ENCODE peak calls at places on chromosomes 13 and 19, in eight cellular contexts. T is Peyer's patch, C is PC-9, D is uterus, F is endodermal cell, R is tibial artery, X is BJ, B is SK-N-SH. Q is an unnamed sample.

GRCh38 chr13:28449826-28450773 is 44.8 kb downstream of the FLT1 start:
- DNase-seq in B (no peak), C (no peak), R (no peak), T (no peak), F (no peak), X (peak), D (no peak), Q (peak)

GRCh38 chr13:61765940-61766666 is 350.5 kb upstream of the PCDH20 start:
- DNase-seq in X (no peak), T (no peak), C (no peak), D (no peak), R (no peak), F (no peak), B (no peak), Q (no peak)

GRCh38 chr19:4589579-4590410 is 30.3 kb upstream of the SEMA6B start:
- DNase-seq in D (no peak), C (no peak), X (no peak), R (no peak), T (no peak), B (peak), F (peak), Q (no peak)

GRCh38 chr19:56155124-56155687 is 14.1 kb downstream of the ZNF444 start:
- DNase-seq in X (no peak), F (peak), B (peak), T (no peak), C (no peak), R (no peak), D (no peak), Q (no peak)

GRCh38 chr13:93861818-93862217 is 617.7 kb downstream of the DCT start:
- DNase-seq in R (no peak), D (no peak), C (no peak), B (no peak), F (peak), X (no peak), T (no peak), Q (peak)

GRCh38 chr13:63696055-63696454 is 2280.4 kb upstream of the PCDH20 start:
- DNase-seq in F (no peak), D (no peak), B (no peak), R (no peak), X (peak), C (no peak), T (no peak), Q (peak)

GRCh38 chr19:11160119-11160768 is 4.7 kb upstream of the SPC24 start:
- DNase-seq in F (no peak), X (no peak), B (peak), R (no peak), D (peak), T (no peak), C (peak), Q (peak)

GRCh38 chr13:99018418-99019180 is 40.7 kb upstream of the DOCK9 start:
- DNase-seq in D (no peak), T (no peak), R (no peak), B (no peak), X (peak), C (peak), F (no peak), Q (peak)

GRCh38 chr19:35261356-35262100 is 7.2 kb upstream of the USF2 start:
- DNase-seq in D (no peak), C (no peak), B (no peak), F (peak), X (no peak), T (peak), R (peak), Q (no peak)

GRCh38 chr13:110984392-110984791 is 69.5 kb upstream of the ANKRD10 start:
- DNase-seq in X (no peak), C (no peak), B (no peak), R (no peak), T (no peak), D (no peak), F (no peak), Q (no peak)

DNA sequence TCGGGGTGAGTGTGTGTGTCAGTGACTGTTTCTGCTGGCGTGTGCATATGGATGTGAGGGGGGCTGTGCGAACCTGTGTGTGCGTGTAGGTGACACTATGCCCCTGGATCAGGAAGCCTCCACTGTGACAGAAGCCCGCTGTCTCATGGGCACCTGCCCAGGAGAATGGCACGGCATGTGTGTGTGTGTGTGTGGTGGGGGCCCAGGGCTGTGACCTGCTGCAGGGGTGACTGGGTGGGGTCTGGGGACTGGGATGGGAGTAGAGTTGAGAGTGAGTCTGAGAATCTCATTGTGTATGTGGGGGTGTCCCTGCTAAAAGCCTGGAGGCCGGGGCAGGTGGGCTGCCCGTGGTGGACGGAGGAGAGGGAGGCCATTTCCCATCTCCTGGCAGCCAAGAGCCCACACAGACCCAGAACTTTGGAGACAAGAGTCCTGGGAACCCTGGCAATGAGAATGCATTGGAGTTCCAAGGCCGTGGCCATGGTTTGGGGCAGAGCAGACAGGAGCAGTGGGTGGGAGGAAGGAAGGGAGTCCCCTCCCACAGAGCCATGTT is 6.4 kb upstream of the TPM4 start:
- DNase-seq in C (no peak), R (peak), D (no peak), F (no peak), X (no peak), B (no peak), T (no peak), Q (no peak)
- H3K4me3 ChIP-seq in C (peak), R (peak), D (peak), F (no peak), X (no peak), B (no peak), T (no peak), Q (no peak)

GRCh38 chr19:15291666-15292065 is 40.7 kb downstream of the BRD4 start:
- DNase-seq in X (no peak), C (no peak), B (no peak), R (no peak), T (no peak), D (no peak), F (no peak), Q (peak)

GRCh38 chr19:15294591-15294990 is 37.7 kb downstream of the BRD4 start:
- DNase-seq in B (peak), F (no peak), D (no peak), T (no peak), X (no peak), C (no peak), R (no peak), Q (peak)

GRCh38 chr19:15293751-15294505 is 38.4 kb downstream of the BRD4 start:
- DNase-seq in T (no peak), C (no peak), B (peak), X (no peak), F (no peak), R (no peak), D (no peak), Q (peak)

GRCh38 chr19:15292140-15292539 is 40.2 kb downstream of the BRD4 start:
- DNase-seq in T (no peak), D (no peak), B (no peak), C (no peak), X (no peak), R (no peak), F (no peak), Q (no peak)

DNA sequence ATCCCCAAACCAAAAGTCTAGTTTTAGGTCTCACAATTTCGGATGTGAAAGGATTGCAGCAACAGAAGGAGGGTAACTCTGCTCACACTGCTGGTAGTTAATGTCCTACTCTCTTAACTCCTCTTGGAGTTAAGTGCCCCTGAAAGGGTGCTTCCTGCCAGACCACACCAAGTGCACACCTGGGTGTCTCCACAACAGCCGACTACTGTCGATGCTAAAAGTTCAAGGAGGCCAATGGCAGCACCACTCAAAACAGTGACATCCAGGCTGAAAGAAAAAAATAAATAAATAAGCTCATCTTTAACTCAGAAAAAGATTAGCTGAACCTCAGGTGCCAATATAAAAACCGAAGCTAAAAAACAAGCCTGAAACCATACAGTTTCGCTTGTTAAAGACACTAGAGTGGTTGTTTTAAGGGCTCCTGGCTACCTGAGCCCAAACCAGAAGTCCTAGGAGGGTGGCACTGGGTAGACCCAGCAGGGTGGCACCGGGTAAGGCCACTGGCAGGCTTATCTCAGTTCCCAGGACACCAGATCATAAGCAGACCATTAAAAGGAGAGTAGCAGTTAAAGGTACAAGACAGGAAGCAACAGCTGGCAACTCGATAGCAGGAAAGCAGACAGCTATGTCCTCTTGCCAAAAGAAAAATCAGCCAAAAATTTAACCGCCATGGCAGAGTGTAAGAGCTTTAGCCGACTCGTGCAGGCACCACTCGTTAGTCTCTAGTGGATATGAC is 39.3 kb downstream of the BRD4 start:
- DNase-seq in C (no peak), D (no peak), B (no peak), R (no peak), F (no peak), T (no peak), X (no peak), Q (no peak)
- TF ChIP-seq CTCF in C (no peak), D (no peak), B (no peak), R (no peak), F (no peak), T (no peak), X (no peak), Q (no peak)

GRCh38 chr19:29812881-29813275 is 1.1 kb downstream of the CCNE1 start:
- DNase-seq in D (no peak), R (no peak), C (no peak), T (no peak), B (no peak), F (no peak), X (no peak), Q (no peak)
- H3K4me3 ChIP-seq in D (no peak), R (peak), C (peak), T (peak), B (peak), F (peak), X (peak), Q (peak)

GRCh38 chr19:48630289-48631036 is 6.7 kb downstream of the DBP start:
- DNase-seq in C (no peak), X (no peak), T (no peak), F (peak), B (no peak), R (peak), D (peak), Q (no peak)
- TF ChIP-seq CTCF in C (no peak), X (no peak), T (no peak), F (peak), B (no peak), R (no peak), D (no peak), Q (no peak)

DNA sequence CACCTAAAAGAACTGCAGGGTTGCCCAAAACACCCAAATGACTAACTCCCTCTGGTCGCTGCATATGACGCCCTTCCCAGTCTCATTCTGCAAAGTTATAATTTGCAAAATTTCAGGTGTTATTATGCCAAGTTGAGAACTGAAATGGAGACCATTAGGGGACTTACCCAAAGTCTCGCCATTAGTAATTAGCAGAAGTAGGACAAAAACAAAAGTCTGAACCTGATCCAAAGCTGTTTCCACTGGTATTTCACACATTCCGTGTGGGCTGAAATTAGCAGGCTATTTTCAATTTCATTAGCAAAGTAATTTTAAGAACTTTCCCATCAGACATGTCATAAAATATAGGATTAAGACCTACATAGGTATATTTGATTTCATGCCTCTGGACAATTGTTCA is 6.8 kb downstream of the RUBCNL start:
- DNase-seq in B (no peak), D (no peak), F (no peak), T (no peak), R (no peak), C (no peak), X (no peak), Q (no peak)
- H3K4me3 ChIP-seq in B (no peak), D (no peak), F (no peak), T (no peak), R (no peak), C (no peak), X (no peak), Q (no peak)

GRCh38 chr19:47143322-47144073 is 12.9 kb downstream of the SAE1 start:
- DNase-seq in B (no peak), T (no peak), C (no peak), X (no peak), R (no peak), D (no peak), F (no peak), Q (no peak)

GRCh38 chr19:47144630-47145029 is 14.0 kb downstream of the SAE1 start:
- DNase-seq in C (no peak), R (no peak), F (no peak), B (no peak), D (no peak), X (no peak), T (no peak), Q (no peak)

GRCh38 chr19:47145639-47146486 is 15.2 kb downstream of the SAE1 start:
- DNase-seq in D (no peak), F (no peak), X (no peak), B (no peak), T (no peak), C (no peak), R (no peak), Q (no peak)

GRCh38 chr19:47142779-47143178 is 12.1 kb downstream of the SAE1 start:
- DNase-seq in C (peak), D (no peak), X (no peak), B (no peak), T (no peak), F (no peak), R (no peak), Q (peak)

GRCh38 chr19:47146920-47147319 is 16.3 kb downstream of the SAE1 start:
- DNase-seq in R (no peak), C (no peak), X (no peak), D (no peak), T (no peak), F (no peak), B (no peak), Q (no peak)
- TF ChIP-seq CTCF in R (no peak), C (no peak), X (no peak), D (no peak), T (no peak), F (no peak), B (no peak), Q (no peak)

DNA sequence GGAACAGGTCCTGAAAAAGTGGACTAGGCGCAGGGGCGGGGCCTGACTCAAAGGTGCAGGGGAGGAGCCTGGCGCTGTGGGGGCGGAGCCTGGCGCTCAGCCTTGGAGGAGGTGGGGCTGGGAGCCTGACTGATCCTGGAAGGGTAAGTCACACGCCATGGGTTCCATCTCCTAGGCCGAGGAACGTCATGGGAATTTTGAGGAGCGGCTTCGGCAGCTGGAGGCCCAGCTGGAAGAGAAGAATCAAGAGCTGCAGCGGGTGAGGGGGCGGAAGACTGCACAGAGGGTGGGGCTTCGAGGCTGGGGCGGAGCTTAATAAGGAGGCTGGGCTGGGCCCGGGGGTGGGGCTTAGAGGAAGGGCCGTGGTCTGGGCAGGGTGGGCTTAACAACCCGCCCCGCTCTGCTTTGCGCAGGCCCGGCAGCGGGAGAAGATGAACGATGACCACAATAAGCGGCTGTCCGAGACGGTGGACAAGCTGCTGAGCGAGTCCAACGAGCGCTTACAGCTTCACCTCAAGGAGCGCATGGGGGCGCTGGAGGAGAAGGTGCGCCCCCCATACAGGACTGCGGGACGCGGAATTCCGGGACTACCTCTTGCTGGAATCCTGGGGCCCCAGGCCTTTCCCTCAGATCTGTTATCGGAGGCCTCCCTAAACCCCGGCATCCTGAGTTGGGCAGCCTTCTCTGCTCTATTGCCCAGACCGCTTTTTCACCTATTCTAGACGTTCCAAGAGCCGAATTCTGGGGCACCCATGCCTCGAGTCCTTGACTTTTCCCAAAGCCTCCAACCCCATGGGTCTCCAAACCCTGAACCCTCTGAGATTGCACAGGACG is 14.5 kb downstream of the PPFIA3 start:
- DNase-seq in C (peak), F (peak), T (peak), D (peak), B (peak), R (no peak), X (peak), Q (no peak)
- H3K4me3 ChIP-seq in C (no peak), F (no peak), T (peak), D (no peak), B (no peak), R (peak), X (peak), Q (peak)

GRCh38 chr13:73514208-73514607 is 455.4 kb downstream of the KLF5 start:
- DNase-seq in C (no peak), F (no peak), D (no peak), T (no peak), X (no peak), R (no peak), B (no peak), Q (no peak)
- TF ChIP-seq CTCF in C (no peak), F (no peak), D (no peak), T (no peak), X (no peak), R (no peak), B (no peak), Q (no peak)

GRCh38 chr19:36997152-36997842 is 80.9 kb upstream of the ZNF420 start:
- DNase-seq in D (no peak), F (no peak), B (no peak), R (no peak), C (no peak), X (no peak), T (no peak), Q (no peak)
- H3K4me3 ChIP-seq in D (no peak), F (no peak), B (no peak), R (no peak), C (no peak), X (no peak), T (no peak), Q (no peak)

DNA sequence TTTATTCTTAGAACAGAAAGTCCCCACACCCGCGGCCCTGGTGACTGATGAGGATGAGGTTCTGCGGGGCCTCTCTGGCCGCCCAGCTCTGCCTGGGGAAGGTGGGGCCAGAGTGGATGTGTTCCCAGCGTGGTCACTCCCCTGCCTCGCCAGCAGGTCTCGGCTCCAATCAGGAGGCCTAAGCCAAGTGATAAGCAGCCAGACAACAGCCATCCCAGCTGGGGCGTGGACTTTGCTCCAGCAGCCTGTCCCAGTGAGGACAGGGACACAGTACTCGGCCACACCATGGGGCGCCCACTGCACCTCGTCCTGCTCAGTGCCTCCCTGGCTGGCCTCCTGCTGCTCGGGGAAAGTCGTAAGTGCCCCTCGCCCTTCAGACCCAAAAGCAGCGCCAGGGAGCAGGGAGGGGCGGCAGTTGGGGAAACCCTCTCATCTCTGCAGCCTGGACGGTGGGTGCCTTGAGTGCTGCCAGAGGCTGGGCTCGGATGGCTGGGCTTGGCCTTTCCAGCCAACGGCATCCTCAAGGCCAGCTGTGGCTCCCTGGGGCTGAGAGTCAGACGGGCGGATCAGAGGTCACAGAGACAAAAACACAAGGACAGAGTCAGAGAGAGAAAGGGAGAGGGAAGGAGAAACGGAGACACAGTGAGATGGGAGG is at the start of gene F10:
- DNase-seq in R (peak), C (no peak), X (peak), D (peak), F (peak), T (peak), B (peak), Q (peak)
- TF ChIP-seq CTCF in R (peak), C (no peak), X (no peak), D (peak), F (peak), T (no peak), B (no peak), Q (peak)